ENCODE peak calls at places on chromosomes 16 and 17, in nine cellular contexts. D is AG10803, J is choroid plexus epithelial cell, W is body of pancreas, A is HFF-Myc, C is endodermal cell, B is AG04449, T is fibroblast of lung, Z is tibial nerve. Y is an unnamed sample.

GRCh38 chr16:74944466-74944865 is 40.5 kb downstream of the WDR59 start:
- DNase-seq in D (no peak), J (no peak), W (no peak), A (no peak), C (peak), B (no peak), T (no peak), Z (no peak), Y (no peak)

GRCh38 chr16:53091508-53092211 is 36.9 kb downstream of the CHD9 start:
- DNase-seq in D (peak), J (peak), W (peak), A (peak), C (peak), B (peak), T (peak), Z (peak), Y (no peak)

GRCh38 chr16:29994613-29995329 is 646 bp downstream of the HIRIP3 start:
- DNase-seq in D (peak), J (peak), W (peak), A (no peak), C (no peak), B (no peak), T (no peak), Z (peak), Y (peak)

GRCh38 chr16:177394-177822 is 928 bp downstream of the HBA1 start:
- DNase-seq in D (no peak), J (peak), W (no peak), A (peak), C (peak), B (no peak), T (peak), Z (no peak), Y (no peak)

GRCh38 chr17:17830740-17831207 is 6.0 kb downstream of the SREBF1 start:
- DNase-seq in D (no peak), J (no peak), W (peak), A (no peak), C (no peak), B (no peak), T (no peak), Z (no peak), Y (no peak)

GRCh38 chr16:12362482-12363458 is 386.2 kb downstream of the SNX29 start:
- DNase-seq in D (peak), J (no peak), W (peak), A (no peak), C (no peak), B (no peak), T (no peak), Z (peak), Y (peak)

GRCh38 chr17:58370716-58371115 is 18.7 kb upstream of the SUPT4H1 start:
- DNase-seq in D (no peak), J (no peak), W (no peak), A (no peak), C (no peak), B (no peak), T (no peak), Z (no peak), Y (no peak)

GRCh38 chr16:61831351-61831933 is 204.8 kb downstream of the CDH8 start:
- DNase-seq in D (peak), J (no peak), W (no peak), A (no peak), C (no peak), B (no peak), T (no peak), Z (no peak), Y (no peak)

GRCh38 chr16:8797364-8798173 is at the start of the genes PMM2 and TMEM186:
- DNase-seq in D (peak), J (peak), W (peak), A (peak), C (peak), B (peak), T (peak), Z (peak), Y (peak)

GRCh38 chr16:47413041-47413440 is 47.8 kb downstream of the ITFG1 start:
- DNase-seq in D (no peak), J (peak), W (no peak), A (no peak), C (no peak), B (peak), T (no peak), Z (no peak), Y (no peak)

GRCh38 chr17:18186271-18186982 is 2.8 kb downstream of the ALKBH5 start:
- DNase-seq in D (peak), J (no peak), W (no peak), A (no peak), C (no peak), B (no peak), T (peak), Z (peak), Y (no peak)

GRCh38 chr17:48541036-48541573 is 3.8 kb downstream of the HOXB2 start:
- DNase-seq in D (no peak), J (no peak), W (no peak), A (no peak), C (peak), B (no peak), T (peak), Z (no peak), Y (no peak)

GRCh38 chr16:7423436-7423941 is 90.8 kb downstream of the RBFOX1 start:
- DNase-seq in D (no peak), J (no peak), W (no peak), A (no peak), C (no peak), B (no peak), T (no peak), Z (no peak), Y (no peak)

DNA sequence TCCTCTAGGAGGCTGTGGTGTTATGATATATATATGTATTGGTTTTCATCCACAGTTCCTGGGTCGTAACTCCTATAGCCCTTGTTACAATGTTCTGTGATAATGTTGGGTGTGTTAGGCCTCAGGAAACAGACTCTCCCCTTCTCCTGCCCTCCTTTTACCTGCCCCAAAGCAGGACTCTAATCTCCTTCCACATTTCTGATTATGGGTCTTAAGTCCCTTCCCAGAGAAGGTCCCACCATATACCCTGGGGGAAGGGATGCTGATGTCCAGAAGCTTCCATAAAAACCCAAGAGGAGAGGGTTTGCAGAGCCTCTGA is 450 bp upstream of the C1QBP start:
- DNase-seq in D (no peak), J (no peak), W (no peak), A (no peak), C (no peak), B (no peak), T (no peak), Z (no peak), Y (no peak)
- H3K4me3 ChIP-seq in D (peak), J (peak), W (no peak), A (peak), C (peak), B (peak), T (peak), Z (peak), Y (no peak)

DNA sequence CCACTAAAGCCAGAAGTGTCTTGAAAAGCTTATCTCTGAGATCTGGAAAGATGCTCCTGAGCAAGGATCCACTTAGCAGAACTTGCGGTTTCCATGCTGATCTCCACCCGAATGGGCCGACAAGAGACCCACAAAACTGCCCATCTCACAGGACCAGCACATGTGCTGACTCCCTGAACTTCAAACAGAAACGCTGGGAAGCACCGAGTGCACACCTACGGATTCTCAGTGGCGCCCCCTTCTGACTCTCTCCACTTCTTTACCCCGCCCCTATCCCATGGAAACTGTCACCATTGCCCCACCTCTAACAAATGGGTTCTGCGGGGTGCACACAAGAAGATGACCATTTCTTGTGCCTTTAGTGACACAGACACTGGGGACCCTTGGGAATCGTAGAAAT is 21.4 kb downstream of the CDRT4 start:
- DNase-seq in D (no peak), J (no peak), W (no peak), A (no peak), C (peak), B (no peak), T (no peak), Z (no peak), Y (no peak)
- TF ChIP-seq CTCF in D (no peak), J (peak), W (no peak), A (peak), C (peak), B (no peak), T (no peak), Z (no peak), Y (no peak)

GRCh38 chr17:5237541-5238016 is 2.9 kb upstream of the SCIMP start:
- DNase-seq in D (peak), J (peak), W (peak), A (peak), C (peak), B (no peak), T (peak), Z (peak), Y (peak)

GRCh38 chr17:5236871-5237540 is 2.3 kb upstream of the SCIMP start:
- DNase-seq in D (no peak), J (no peak), W (no peak), A (no peak), C (no peak), B (no peak), T (no peak), Z (no peak), Y (no peak)

GRCh38 chr17:5238333-5238732 is 3.7 kb upstream of the SCIMP start:
- DNase-seq in D (no peak), J (no peak), W (no peak), A (no peak), C (no peak), B (no peak), T (no peak), Z (no peak), Y (no peak)

DNA sequence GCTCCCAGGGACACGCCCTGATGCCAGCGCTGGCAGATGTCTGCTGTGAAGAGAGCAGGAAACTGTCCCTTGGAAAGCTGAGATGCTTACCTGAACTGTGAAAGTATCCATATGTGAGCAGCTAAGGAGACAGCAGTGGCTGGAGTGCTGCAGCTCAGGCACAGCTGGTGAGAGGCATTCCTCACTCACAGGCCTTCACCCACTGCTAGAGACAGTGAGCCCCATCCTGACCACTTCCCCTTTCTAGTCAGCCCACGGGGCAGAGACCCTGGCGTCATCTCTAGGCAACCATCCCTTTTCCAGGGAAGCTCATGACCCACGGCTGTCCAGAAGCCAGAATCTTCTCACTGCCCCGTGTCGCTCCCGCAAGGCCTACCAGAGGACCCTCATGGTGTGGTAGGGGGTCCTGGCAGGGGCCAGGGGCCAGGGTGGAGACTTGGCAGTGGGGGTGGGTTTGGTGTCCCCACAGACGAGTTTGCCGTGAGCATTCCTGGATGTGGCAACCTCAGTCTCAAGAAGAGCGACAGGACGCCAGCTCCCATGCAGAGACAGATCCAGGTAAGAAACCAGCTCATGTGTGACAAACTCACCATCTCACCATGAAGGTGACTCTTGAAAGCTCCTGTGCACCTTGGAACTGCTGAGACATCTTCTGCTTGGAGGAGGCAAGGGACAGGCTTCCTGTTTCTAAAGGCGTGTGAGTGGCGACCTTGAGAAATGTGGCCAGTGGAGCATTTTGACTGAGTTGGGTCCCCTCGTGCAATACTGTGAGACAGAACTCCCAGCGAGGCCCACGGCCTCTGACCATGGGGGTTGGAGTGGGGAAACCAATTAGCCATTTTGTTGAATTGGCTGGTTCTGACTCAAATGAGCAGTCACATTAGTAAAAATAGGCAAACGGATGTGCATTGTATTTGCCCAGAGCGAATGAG is at the start of gene SCIMP:
- DNase-seq in D (no peak), J (no peak), W (peak), A (no peak), C (no peak), B (no peak), T (no peak), Z (peak), Y (no peak)
- H3K4me3 ChIP-seq in D (no peak), J (no peak), W (no peak), A (no peak), C (no peak), B (no peak), T (no peak), Z (peak), Y (no peak)

GRCh38 chr17:38338053-38338452 is 5.7 kb downstream of the GPR179 start:
- DNase-seq in D (no peak), J (no peak), W (no peak), A (no peak), C (no peak), B (no peak), T (no peak), Z (no peak), Y (no peak)
- TF ChIP-seq CTCF in D (no peak), J (no peak), W (no peak), A (no peak), C (no peak), B (no peak), T (no peak), Z (no peak), Y (no peak)

GRCh38 chr17:27496971-27497370 is 40.7 kb downstream of the KSR1 start:
- DNase-seq in D (no peak), J (no peak), W (no peak), A (no peak), C (no peak), B (no peak), T (no peak), Z (no peak), Y (no peak)

GRCh38 chr17:27495460-27495859 is 39.2 kb downstream of the KSR1 start:
- DNase-seq in D (no peak), J (no peak), W (no peak), A (no peak), C (no peak), B (no peak), T (no peak), Z (no peak), Y (no peak)

GRCh38 chr17:27496501-27496943 is 40.3 kb downstream of the KSR1 start:
- DNase-seq in D (no peak), J (no peak), W (peak), A (no peak), C (peak), B (no peak), T (no peak), Z (no peak), Y (no peak)

GRCh38 chr17:27494192-27495091 is 38.2 kb downstream of the KSR1 start:
- DNase-seq in D (peak), J (peak), W (peak), A (no peak), C (peak), B (no peak), T (peak), Z (peak), Y (peak)

DNA sequence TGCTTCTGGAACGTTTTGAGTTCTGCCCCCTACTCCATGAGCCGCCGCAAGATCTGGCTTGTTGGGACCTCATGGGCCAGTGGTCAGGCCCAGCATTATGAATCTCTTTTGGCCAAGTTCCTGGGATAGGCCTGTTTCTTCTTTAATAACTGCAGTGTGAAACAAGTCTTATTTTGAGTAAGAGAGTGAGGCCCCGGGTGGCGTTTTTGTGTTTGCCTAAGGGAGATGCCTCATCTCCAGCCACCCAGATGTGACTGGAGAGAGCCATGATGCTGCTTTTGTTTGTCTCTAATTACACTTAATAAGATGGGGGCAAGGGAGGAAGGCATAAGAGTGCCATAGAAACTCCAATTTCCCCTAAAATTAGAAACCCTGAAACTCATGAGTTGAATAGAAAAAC is 39.8 kb downstream of the KSR1 start:
- DNase-seq in D (peak), J (no peak), W (no peak), A (no peak), C (no peak), B (no peak), T (no peak), Z (no peak), Y (no peak)
- H3K4me3 ChIP-seq in D (no peak), J (no peak), W (no peak), A (no peak), C (no peak), B (no peak), T (no peak), Z (no peak), Y (no peak)

DNA sequence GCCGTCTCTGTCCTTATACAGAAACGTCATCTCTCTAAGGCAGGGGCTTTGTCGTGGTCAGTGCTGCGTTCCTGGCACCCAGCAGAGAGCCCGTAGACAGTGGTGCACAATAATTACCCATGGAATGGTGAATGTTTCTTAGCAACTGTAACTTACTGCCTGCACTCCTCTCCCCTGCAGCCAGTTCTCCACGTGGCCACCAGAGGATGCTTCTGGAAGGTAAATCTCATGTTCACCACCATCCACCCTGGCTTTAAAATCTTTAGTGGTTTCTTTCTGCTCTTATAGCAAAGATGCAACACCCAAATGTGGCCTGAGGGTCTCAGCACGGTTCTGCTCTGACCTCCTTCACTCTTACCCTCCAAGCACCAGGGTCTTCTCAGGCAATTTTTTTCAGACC is 150.8 kb downstream of the GRIN2A start:
- DNase-seq in D (peak), J (no peak), W (no peak), A (no peak), C (peak), B (no peak), T (no peak), Z (no peak), Y (no peak)
- TF ChIP-seq CTCF in D (peak), J (no peak), W (peak), A (peak), C (peak), B (peak), T (peak), Z (no peak), Y (peak)

DNA sequence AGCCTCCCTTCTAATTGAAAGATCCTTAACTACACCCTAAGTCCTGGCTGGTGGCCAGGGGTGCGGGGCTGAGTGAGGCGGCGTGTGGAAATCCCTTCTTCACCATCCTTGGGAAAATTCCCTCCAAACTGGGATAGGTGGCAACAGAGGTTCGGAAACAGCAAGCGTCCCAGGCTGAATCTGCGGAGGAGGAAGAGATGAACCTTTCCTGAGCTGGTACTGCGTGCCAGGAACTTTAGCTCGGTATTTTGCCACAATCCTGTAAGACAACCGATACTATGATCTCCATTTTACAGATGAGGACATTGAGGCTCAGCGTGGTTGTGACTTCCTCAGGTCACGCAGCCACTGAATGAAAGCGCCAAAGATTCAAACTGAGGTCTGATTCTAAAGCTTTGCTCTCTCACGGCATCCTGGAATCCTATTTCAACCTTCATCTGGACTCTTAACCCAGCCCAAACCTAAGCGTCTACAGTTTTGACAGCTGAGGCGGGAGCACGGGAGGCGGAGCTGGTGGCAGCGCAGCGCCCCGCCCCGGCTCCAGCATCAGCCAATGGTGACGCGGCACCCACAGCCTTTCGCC is 570 bp upstream of the CYLD start:
- DNase-seq in D (no peak), J (no peak), W (peak), A (no peak), C (no peak), B (no peak), T (peak), Z (no peak), Y (no peak)
- H3K4me3 ChIP-seq in D (peak), J (peak), W (no peak), A (peak), C (peak), B (peak), T (peak), Z (peak), Y (peak)

DNA sequence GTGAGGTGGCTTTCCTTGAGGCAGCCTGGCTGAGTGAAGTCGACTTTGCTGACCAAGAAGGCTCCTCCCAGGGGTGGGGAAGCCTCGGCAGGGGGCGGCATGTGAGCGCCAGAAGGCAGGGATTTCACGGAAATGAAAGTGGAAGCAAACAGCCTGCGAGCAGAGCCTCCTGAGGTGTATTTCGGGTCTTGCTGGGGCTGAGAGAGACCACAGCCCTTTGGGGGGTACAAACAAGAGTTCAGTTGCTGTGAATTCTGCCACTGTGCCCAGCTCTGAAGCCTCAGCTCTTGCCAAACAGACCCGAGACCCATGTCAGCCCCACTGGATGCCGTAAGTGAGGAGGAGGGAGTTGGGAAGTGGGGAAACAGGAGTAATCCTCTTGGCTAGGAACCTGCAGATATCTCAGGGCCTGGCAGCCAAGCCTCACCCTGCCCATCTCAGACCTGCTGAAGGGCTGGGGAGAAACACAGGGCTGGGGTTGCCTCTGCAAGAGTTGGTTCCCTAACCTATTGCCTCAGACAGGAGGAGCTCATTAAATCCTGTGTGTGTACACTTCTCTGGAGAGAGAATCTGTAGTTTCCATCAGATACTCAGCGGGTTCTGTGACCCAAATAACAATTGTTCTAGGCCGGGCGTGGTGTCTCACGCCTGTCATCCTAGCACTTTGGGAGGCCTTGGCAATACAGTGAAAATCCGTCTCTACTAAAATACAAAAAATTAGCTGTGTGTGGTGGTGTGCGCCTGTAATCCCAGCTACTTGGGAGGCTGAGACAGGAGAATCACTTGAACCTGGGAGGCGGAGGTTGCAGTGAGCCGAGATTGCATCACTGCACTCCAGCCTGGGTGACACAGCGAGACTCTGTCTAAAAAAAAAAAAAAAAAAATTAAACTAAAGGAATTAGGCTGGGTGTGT is at the start of gene IFI35:
- DNase-seq in D (peak), J (peak), W (peak), A (peak), C (peak), B (no peak), T (peak), Z (peak), Y (no peak)
- TF ChIP-seq CTCF in D (peak), J (peak), W (peak), A (peak), C (peak), B (peak), T (no peak), Z (peak), Y (peak)

Y was measured in AG09309.